ENCODE peak calls at places on chromosome 7, in six cellular contexts. E, G, N, B, C and T are unnamed samples.

GRCh38 chr7:142039231-142039630 is 43.6 kb downstream of the MGAM start:
- DNase-seq in E (no peak), G (no peak), N (no peak), B (no peak), C (no peak), T (no peak)

GRCh38 chr7:37342170-37342569 is 106.5 kb downstream of the ELMO1 start:
- DNase-seq in E (no peak), G (no peak), N (no peak), B (no peak), C (no peak), T (no peak)

GRCh38 chr7:152869041-152869676 is 109.6 kb downstream of the ACTR3B start:
- DNase-seq in E (no peak), G (no peak), N (no peak), B (no peak), C (no peak), T (peak; percentile 35)

GRCh38 chr7:54985405-54986360 is 33.1 kb upstream of the EGFR start:
- DNase-seq in E (no peak), G (no peak), N (peak; percentile 90), B (no peak), C (no peak), T (no peak)

GRCh38 chr7:150937848-150938561 is 40.1 kb downstream of the KCNH2 start:
- DNase-seq in E (peak; percentile 39), G (no peak), N (no peak), B (no peak), C (no peak), T (no peak)

GRCh38 chr7:29370531-29371314 is 176.1 kb downstream of the CHN2 start:
- DNase-seq in E (no peak), G (no peak), N (no peak), B (no peak), C (no peak), T (no peak)

GRCh38 chr7:52959336-52959735 is 76.1 kb upstream of the POM121L12 start:
- DNase-seq in E (no peak), G (no peak), N (no peak), B (no peak), C (no peak), T (no peak)

GRCh38 chr7:158097106-158097505 is 490.5 kb downstream of the PTPRN2 start:
- DNase-seq in E (no peak), G (no peak), N (no peak), B (no peak), C (no peak), T (peak; percentile 36)

GRCh38 chr7:57775396-57776088 is 325.6 kb downstream of the ZNF716 start:
- DNase-seq in E (no peak), G (no peak), N (no peak), B (no peak), C (no peak), T (no peak)

GRCh38 chr7:108723343-108723957 is 153.8 kb downstream of the DNAJB9 start:
- DNase-seq in E (no peak), G (no peak), N (no peak), B (no peak), C (no peak), T (no peak)

GRCh38 chr7:102012941-102013461 is 195.6 kb downstream of the CUX1 start:
- DNase-seq in E (no peak), G (no peak), N (peak; percentile 82), B (no peak), C (no peak), T (no peak)

GRCh38 chr7:92988051-92988450 is 129.7 kb downstream of the SAMD9 start:
- DNase-seq in E (no peak), G (no peak), N (peak; percentile 56), B (no peak), C (peak; percentile 27), T (no peak)

GRCh38 chr7:130959743-130960207 is 225.8 kb upstream of the KLF14 start:
- DNase-seq in E (no peak), G (no peak), N (peak; percentile 87), B (no peak), C (no peak), T (no peak)

GRCh38 chr7:105975770-105976428 is 12.8 kb downstream of the CDHR3 start:
- DNase-seq in E (no peak), G (no peak), N (no peak), B (no peak), C (no peak), T (no peak)

GRCh38 chr7:55018361-55019328 is at the start of gene EGFR:
- DNase-seq in E (peak; percentile 86), G (no peak), N (peak; percentile 75), B (no peak), C (no peak), T (peak; percentile 96)

GRCh38 chr7:133530682-133531081 is 277.8 kb downstream of the EXOC4 start:
- DNase-seq in E (no peak), G (no peak), N (no peak), B (no peak), C (no peak), T (no peak)

GRCh38 chr7:16970732-16971495 is 89.1 kb upstream of the AGR3 start:
- DNase-seq in E (no peak), G (no peak), N (no peak), B (no peak), C (no peak), T (no peak)

GRCh38 chr7:96789914-96790313 is 80.3 kb upstream of the SEM1 start:
- DNase-seq in E (no peak), G (no peak), N (no peak), B (no peak), C (no peak), T (no peak)

GRCh38 chr7:141362580-141363435 is 188.4 kb upstream of the AGK start:
- DNase-seq in E (no peak), G (no peak), N (peak; percentile 50), B (no peak), C (no peak), T (no peak)

GRCh38 chr7:158495256-158495655 is 92.4 kb downstream of the PTPRN2 start:
- DNase-seq in E (peak; percentile 41), G (no peak), N (no peak), B (no peak), C (no peak), T (no peak)

GRCh38 chr7:36366005-36366583 is 23.6 kb upstream of the ANLN start:
- DNase-seq in E (no peak), G (no peak), N (no peak), B (no peak), C (no peak), T (no peak)

GRCh38 chr7:92057375-92057774 is 76.9 kb downstream of the CYP51A1 start:
- DNase-seq in E (no peak), G (no peak), N (no peak), B (no peak), C (no peak), T (no peak)

GRCh38 chr7:146116452-146117219 is at the start of gene CNTNAP2:
- DNase-seq in E (no peak), G (no peak), N (no peak), B (no peak), C (no peak), T (no peak)

GRCh38 chr7:157271991-157272324 is 64.8 kb upstream of the DNAJB6 start:
- DNase-seq in E (peak; percentile 49), G (no peak), N (peak; percentile 64), B (no peak), C (peak; percentile 37), T (peak; percentile 93)

GRCh38 chr7:51046103-51046466 is 263.4 kb upstream of the GRB10 start:
- DNase-seq in E (no peak), G (no peak), N (no peak), B (no peak), C (no peak), T (no peak)

GRCh38 chr7:36207451-36208291 is 54.6 kb downstream of the EEPD1 start:
- DNase-seq in E (no peak), G (no peak), N (peak; percentile 90), B (no peak), C (no peak), T (peak; percentile 62)

GRCh38 chr7:28406192-28406591 is 6.1 kb upstream of the CREB5 start:
- DNase-seq in E (no peak), G (no peak), N (no peak), B (no peak), C (no peak), T (no peak)

GRCh38 chr7:74489997-74490396 is 36.3 kb downstream of the GTF2IRD1 start:
- DNase-seq in E (no peak), G (no peak), N (no peak), B (no peak), C (no peak), T (no peak)

GRCh38 chr7:15685358-15686181 is 913 bp downstream of the MEOX2 start:
- DNase-seq in E (peak; percentile 56), G (no peak), N (no peak), B (no peak), C (no peak), T (peak; percentile 75)

GRCh38 chr7:135193615-135194081 is 17.7 kb downstream of the WDR91 start:
- DNase-seq in E (no peak), G (no peak), N (no peak), B (no peak), C (no peak), T (no peak)

GRCh38 chr7:133095119-133095671 is 13.3 kb upstream of the CHCHD3 start:
- DNase-seq in E (no peak), G (no peak), N (no peak), B (no peak), C (no peak), T (no peak)

GRCh38 chr7:42143605-42144252 is 93.3 kb downstream of the GLI3 start:
- DNase-seq in E (no peak), G (no peak), N (no peak), B (no peak), C (no peak), T (no peak)

GRCh38 chr7:129969881-129970446 is 17.2 kb upstream of the UBE2H start:
- DNase-seq in E (no peak), G (no peak), N (peak; percentile 88), B (no peak), C (peak; percentile 92), T (no peak)

GRCh38 chr7:150311711-150312110 is 11.4 kb upstream of the LRRC61 start:
- DNase-seq in E (no peak), G (no peak), N (no peak), B (no peak), C (no peak), T (no peak)

GRCh38 chr7:85602196-85602595 is 415.3 kb upstream of the SEMA3D start:
- DNase-seq in E (no peak), G (no peak), N (no peak), B (no peak), C (peak; percentile 23), T (no peak)

GRCh38 chr7:45028920-45029344 is 28.9 kb downstream of the CCM2 start:
- DNase-seq in E (no peak), G (no peak), N (no peak), B (no peak), C (no peak), T (peak; percentile 21)

GRCh38 chr7:24349339-24349738 is 65.3 kb downstream of the NPY start:
- DNase-seq in E (no peak), G (no peak), N (no peak), B (no peak), C (no peak), T (no peak)

GRCh38 chr7:105643384-105643783 is 62.1 kb upstream of the EFCAB10 start:
- DNase-seq in E (no peak), G (no peak), N (no peak), B (no peak), C (no peak), T (no peak)

GRCh38 chr7:134832367-134832766 is 52.9 kb downstream of the CALD1 start:
- DNase-seq in E (no peak), G (no peak), N (no peak), B (no peak), C (no peak), T (no peak)